ENCODE peak calls at places on chromosomes 3 and 15, in six cellular contexts. S, V, F, D, G and Z are unnamed samples.

GRCh38 chr3:49519916-49520385 is 34.3 kb upstream of the BSN start:
- DNase-seq in F (no peak), S (no peak), G (peak), D (no peak), V (no peak), Z (no peak)

GRCh38 chr3:120608506-120608905 is 12.4 kb downstream of the NDUFB4 start:
- DNase-seq in G (no peak), V (no peak), F (no peak), D (no peak), S (no peak), Z (no peak)

GRCh38 chr3:188061133-188061532 is 92.8 kb upstream of the LPP start:
- DNase-seq in S (no peak), D (peak), F (no peak), G (peak), V (peak), Z (peak)

GRCh38 chr3:185744997-185745843 is 79.6 kb downstream of the IGF2BP2 start:
- DNase-seq in V (peak), G (peak), D (no peak), F (no peak), S (no peak), Z (peak)

GRCh38 chr3:185858502-185859225 is 33.8 kb upstream of the IGF2BP2 start:
- DNase-seq in F (no peak), D (no peak), G (no peak), V (no peak), S (no peak), Z (no peak)

GRCh38 chr15:94930945-94931344 is 699.6 kb downstream of the MCTP2 start:
- DNase-seq in F (no peak), V (no peak), D (no peak), G (no peak), S (no peak), Z (no peak)

GRCh38 chr3:11820540-11821041 is 26.1 kb downstream of the TAMM41 start:
- DNase-seq in F (no peak), D (no peak), S (no peak), G (no peak), V (peak), Z (no peak)

GRCh38 chr3:70832035-70832795 is 519.8 kb upstream of the MDFIC2 start:
- DNase-seq in S (no peak), V (no peak), F (no peak), G (no peak), D (no peak), Z (no peak)

GRCh38 chr3:20984594-20985207 is 766.3 kb downstream of the ZNF385D start:
- DNase-seq in G (no peak), D (no peak), V (no peak), S (no peak), F (no peak), Z (no peak)

GRCh38 chr15:31367730-31368344 is 41.2 kb downstream of the KLF13 start:
- DNase-seq in S (no peak), V (no peak), F (no peak), G (peak), D (peak), Z (peak)

GRCh38 chr3:42710323-42711021 is 7.9 kb upstream of the HHATL start:
- DNase-seq in D (no peak), S (no peak), G (no peak), V (no peak), F (peak), Z (no peak)

GRCh38 chr3:178841011-178841410 is 230.6 kb downstream of the ZMAT3 start:
- DNase-seq in V (no peak), D (no peak), F (no peak), S (no peak), G (no peak), Z (no peak)

GRCh38 chr15:70154440-70155347 is 57.0 kb upstream of the TLE3 start:
- DNase-seq in F (peak), G (no peak), V (no peak), S (no peak), D (no peak), Z (no peak)

GRCh38 chr3:73614385-73614784 is 10.4 kb downstream of the PDZRN3 start:
- DNase-seq in F (no peak), D (no peak), S (no peak), G (peak), V (no peak), Z (no peak)

DNA sequence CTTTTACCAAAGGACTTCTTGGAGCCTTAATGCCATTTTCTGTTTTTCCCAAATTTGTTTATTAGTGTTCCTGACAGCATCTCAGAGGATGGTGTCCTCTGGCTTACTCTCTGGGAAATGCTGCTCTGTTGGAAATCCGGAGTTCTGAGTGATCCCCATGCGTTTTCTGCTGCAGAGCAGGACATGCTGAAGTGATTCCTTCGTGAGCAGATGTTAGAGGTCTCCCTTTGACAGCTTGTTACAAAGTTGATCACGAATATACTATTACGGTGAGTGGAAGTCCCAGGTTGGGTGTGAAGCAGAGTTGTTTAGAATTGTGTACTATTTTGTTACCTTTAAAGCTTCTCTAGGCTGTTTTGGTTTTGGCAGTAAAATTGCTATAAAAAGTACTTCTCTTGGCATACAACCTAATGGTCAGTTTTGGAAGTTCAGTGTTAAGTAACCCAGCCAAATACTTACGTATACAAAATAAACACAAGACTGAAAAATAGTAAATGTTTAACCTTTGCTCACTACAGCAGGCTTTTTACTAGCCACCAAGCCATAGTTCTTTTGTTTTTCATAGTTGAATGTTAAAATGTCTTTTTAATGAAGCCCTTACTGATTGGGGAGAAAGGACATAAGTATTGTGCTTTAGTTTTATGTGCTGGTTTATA is 15.0 kb upstream of the GOLGA6L9 start:
- DNase-seq in F (no peak), S (no peak), V (no peak), G (no peak), D (no peak), Z (no peak)
- TF ChIP-seq CTCF in F (no peak), S (peak), V (no peak), G (no peak), D (no peak), Z (no peak)

GRCh38 chr3:58216496-58217197 is 5.9 kb upstream of the DNASE1L3 start:
- DNase-seq in D (no peak), S (no peak), G (no peak), F (no peak), V (no peak), Z (no peak)

GRCh38 chr3:58210761-58211477 is at the start of gene DNASE1L3:
- DNase-seq in F (no peak), S (no peak), D (no peak), G (no peak), V (no peak), Z (no peak)

GRCh38 chr3:58217209-58217811 is 6.5 kb upstream of the DNASE1L3 start:
- DNase-seq in F (peak), G (peak), V (peak), S (peak), D (peak), Z (peak)

GRCh38 chr3:58215317-58216025 is 4.7 kb upstream of the DNASE1L3 start:
- DNase-seq in S (no peak), G (no peak), V (no peak), D (no peak), F (no peak), Z (no peak)

DNA sequence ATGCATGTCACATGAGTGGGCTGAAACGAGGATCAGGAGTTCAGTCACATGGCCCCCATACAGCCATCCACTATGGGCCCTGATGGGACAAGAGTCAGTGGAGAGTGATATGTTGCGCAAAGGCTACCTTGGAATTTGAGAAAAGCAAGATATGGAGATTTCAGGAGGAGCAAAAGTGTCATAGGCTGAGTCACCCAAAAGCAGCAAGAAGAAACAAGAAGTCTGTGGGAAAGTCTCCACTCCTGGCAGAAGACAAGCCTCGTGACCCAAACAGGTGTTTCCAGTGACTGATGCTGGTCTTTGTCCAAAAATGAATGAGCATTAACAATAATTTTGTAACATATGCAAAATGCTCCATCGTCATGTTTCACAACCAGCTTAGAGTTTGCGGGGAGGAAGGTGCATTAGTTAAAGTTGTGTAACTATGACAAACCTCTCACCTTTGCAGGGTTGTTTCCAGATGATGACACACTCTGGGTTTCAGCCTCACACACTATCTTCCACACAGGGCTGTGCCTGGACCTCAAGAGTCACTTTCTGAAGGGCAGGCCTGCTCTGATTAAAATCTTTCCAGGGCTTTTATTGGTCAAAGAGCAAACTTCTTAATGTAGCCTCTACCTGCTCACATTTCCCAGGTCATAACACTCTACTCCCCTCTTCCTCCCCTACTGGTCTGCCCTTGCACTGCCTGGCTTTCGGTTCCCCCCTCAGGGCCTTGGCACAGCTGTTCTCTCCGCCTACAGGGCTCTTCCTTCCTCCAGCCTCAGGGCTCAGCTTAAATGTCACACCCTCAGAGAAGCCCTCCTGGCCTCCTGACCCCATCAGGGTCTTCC is 3.9 kb upstream of the DNASE1L3 start:
- DNase-seq in F (peak), D (peak), S (no peak), G (no peak), V (peak), Z (peak)
- TF ChIP-seq CTCF in F (peak), D (peak), S (no peak), G (no peak), V (no peak), Z (peak)

GRCh38 chr3:53519047-53519717 is 24.8 kb downstream of the CACNA1D start:
- DNase-seq in G (peak), D (no peak), F (no peak), V (no peak), S (no peak), Z (no peak)

GRCh38 chr3:53509494-53509893 is 15.1 kb downstream of the CACNA1D start:
- DNase-seq in V (no peak), S (no peak), F (no peak), G (no peak), D (no peak), Z (no peak)

GRCh38 chr3:53516339-53516738 is 21.9 kb downstream of the CACNA1D start:
- DNase-seq in V (no peak), F (no peak), S (no peak), D (no peak), G (no peak), Z (no peak)

GRCh38 chr3:53518495-53518981 is 24.1 kb downstream of the CACNA1D start:
- DNase-seq in V (no peak), G (peak), D (no peak), F (no peak), S (no peak), Z (no peak)

GRCh38 chr3:53513556-53514190 is 19.3 kb downstream of the CACNA1D start:
- DNase-seq in G (peak), F (no peak), D (no peak), S (no peak), V (peak), Z (no peak)
- TF ChIP-seq CTCF in G (no peak), F (no peak), D (no peak), S (peak), V (peak), Z (peak)

DNA sequence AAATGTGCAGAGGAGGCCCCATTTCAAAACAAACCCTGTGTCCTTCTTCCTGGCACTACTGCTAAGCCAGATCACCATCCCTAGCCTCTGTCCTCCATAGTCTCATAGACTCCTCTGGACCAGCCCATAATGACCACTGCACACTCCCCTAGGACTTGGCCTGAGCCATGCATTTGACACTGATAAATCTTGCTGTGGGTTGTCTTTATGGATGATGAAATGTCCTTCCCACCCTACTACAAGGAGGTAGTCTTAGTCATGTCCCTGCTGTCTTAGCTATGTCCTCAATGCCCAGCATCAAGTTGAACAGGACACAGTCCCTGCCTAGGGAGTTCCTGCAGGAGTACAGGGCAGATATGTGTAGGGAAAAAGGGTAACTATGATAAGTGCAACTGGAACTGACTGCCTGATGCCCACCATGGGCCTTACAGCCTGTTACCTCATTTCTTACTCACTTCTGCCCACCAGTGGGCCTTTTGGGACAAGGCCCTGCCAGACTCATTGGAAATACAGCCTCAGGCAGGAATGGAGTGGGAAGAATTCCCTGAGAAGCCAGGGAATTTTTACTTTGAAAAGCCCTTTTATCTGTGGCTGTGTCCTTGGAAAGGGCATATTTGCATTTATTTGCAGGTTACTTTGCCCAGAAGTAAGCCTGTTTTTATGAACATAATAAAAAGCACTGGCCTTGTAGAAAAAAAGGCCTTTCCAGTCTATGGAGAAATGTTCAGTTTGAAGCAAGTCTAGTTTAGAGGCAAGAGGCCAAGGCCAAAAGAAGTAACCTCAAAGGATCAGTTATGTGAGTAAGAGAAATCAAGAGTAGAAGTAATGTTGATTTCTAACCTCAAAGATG is 199.6 kb upstream of the EIF1B start:
- DNase-seq in S (no peak), D (no peak), G (no peak), F (no peak), V (no peak), Z (no peak)
- TF ChIP-seq CTCF in S (peak), D (no peak), G (peak), F (no peak), V (no peak), Z (no peak)

GRCh38 chr15:75117993-75118392 is 83.7 kb upstream of the C15orf39 start:
- DNase-seq in D (no peak), V (no peak), F (no peak), S (no peak), G (no peak), Z (no peak)
- TF ChIP-seq CTCF in D (no peak), V (no peak), F (no peak), S (no peak), G (no peak), Z (no peak)

GRCh38 chr3:17945799-17946381 is 203.5 kb upstream of the TBC1D5 start:
- DNase-seq in D (no peak), G (peak), S (no peak), V (no peak), F (no peak), Z (no peak)
- TF ChIP-seq CTCF in D (no peak), G (no peak), S (no peak), V (no peak), F (no peak), Z (no peak)